ENCODE peak calls at places on chromosome 22, in six cellular contexts. Q is T-helper 1 cell; B is stimulated activated naive B cell treated with anti-CD40 and anti-IgM and Interleukin-4, amounts not matched to agents 10 μg/mL and 1 μg/mL and 100 μg/mL, for 72 hours; J is amniotic stem cell; I is omental fat pad; A is neural crest cell. L is an unnamed sample.

GRCh38 chr22:47065756-47066615 is 303.5 kb downstream of the TBC1D22A start:
- DNase-seq in Q (no peak), B (no peak), J (no peak), I (no peak), A (no peak), L (no peak)

GRCh38 chr22:23533328-23533762 is 46.7 kb downstream of the IGLL1 start:
- DNase-seq in Q (peak; percentile 7), B (no peak), J (no peak), I (no peak), A (peak; percentile 74), L (no peak)

GRCh38 chr22:16966251-16966650 is 41.8 kb downstream of the GAB4 start:
- DNase-seq in Q (no peak), B (no peak), J (no peak), I (no peak), A (no peak), L (no peak)

GRCh38 chr22:50112151-50113118 is 22.6 kb downstream of the MOV10L1 start:
- DNase-seq in Q (peak; percentile 37), B (no peak), J (peak; percentile 4), I (no peak), A (no peak), L (no peak)

GRCh38 chr22:17917490-17917983 is 106.8 kb downstream of the MICAL3 start:
- DNase-seq in Q (peak; percentile 15), B (no peak), J (no peak), I (no peak), A (no peak), L (no peak)

GRCh38 chr22:28795932-28796856 is 4.2 kb downstream of the XBP1 start:
- DNase-seq in Q (no peak), B (no peak), J (no peak), I (no peak), A (no peak), L (no peak)

GRCh38 chr22:42632096-42632495 is 8.3 kb downstream of the ATP5MGL start:
- DNase-seq in Q (no peak), B (no peak), J (no peak), I (no peak), A (no peak), L (no peak)

GRCh38 chr22:50621948-50622722 is 5.8 kb downstream of the ARSA start:
- DNase-seq in Q (peak; percentile 41), B (no peak), J (no peak), I (no peak), A (no peak), L (no peak)

GRCh38 chr22:43921361-43921760 is 2.2 kb upstream of the PNPLA3 start:
- DNase-seq in Q (no peak), B (no peak), J (peak; percentile 17), I (no peak), A (no peak), L (peak; percentile 59)

GRCh38 chr22:50610581-50610980 is 10.0 kb downstream of the MAPK8IP2 start:
- DNase-seq in Q (no peak), B (no peak), J (no peak), I (no peak), A (no peak), L (no peak)

GRCh38 chr22:32880906-32881596 is 79.5 kb downstream of the TIMP3 start:
- DNase-seq in Q (no peak), B (peak; percentile 6), J (no peak), I (no peak), A (peak; percentile 6), L (no peak)

GRCh38 chr22:37137903-37138665 is 11.6 kb downstream of the IL2RB start:
- DNase-seq in Q (no peak), B (no peak), J (no peak), I (no peak), A (no peak), L (no peak)

GRCh38 chr22:25447689-25448434 is 116.6 kb upstream of the GRK3 start:
- DNase-seq in Q (peak; percentile 90), B (peak; percentile 84), J (peak; percentile 40), I (peak; percentile 76), A (peak; percentile 90), L (peak; percentile 58)

GRCh38 chr22:50530280-50530856 is 556 bp upstream of the TYMP start:
- DNase-seq in Q (peak; percentile 82), B (peak; percentile 78), J (no peak), I (no peak), A (no peak), L (no peak)

GRCh38 chr22:41975299-41976069 is 6.2 kb downstream of the SEPTIN3 start:
- DNase-seq in Q (no peak), B (no peak), J (no peak), I (no peak), A (no peak), L (no peak)

GRCh38 chr22:47157093-47157420 is 394.6 kb downstream of the TBC1D22A start:
- DNase-seq in Q (no peak), B (no peak), J (no peak), I (no peak), A (no peak), L (no peak)

GRCh38 chr22:37086184-37086583 is 23.3 kb downstream of the TMPRSS6 start:
- DNase-seq in Q (no peak), B (no peak), J (no peak), I (no peak), A (no peak), L (no peak)

GRCh38 chr22:27065259-27065658 is 407.9 kb downstream of the MIAT start:
- DNase-seq in Q (no peak), B (no peak), J (no peak), I (no peak), A (no peak), L (no peak)

GRCh38 chr22:38240734-38241252 is 32.0 kb downstream of the TMEM184B start:
- DNase-seq in Q (no peak), B (no peak), J (peak; percentile 87), I (no peak), A (no peak), L (peak; percentile 69)

GRCh38 chr22:37911697-37912096 is 5.6 kb downstream of the MICALL1 start:
- DNase-seq in Q (no peak), B (no peak), J (no peak), I (no peak), A (no peak), L (no peak)

GRCh38 chr22:28034760-28035401 is 115.8 kb upstream of the PITPNB start:
- DNase-seq in Q (no peak), B (no peak), J (peak; percentile 41), I (peak; percentile 64), A (no peak), L (peak; percentile 40)

GRCh38 chr22:33105501-33105911 is 47.3 kb upstream of the SYN3 start:
- DNase-seq in Q (no peak), B (no peak), J (no peak), I (no peak), A (no peak), L (no peak)

GRCh38 chr22:48538291-48538820 is 1289.3 kb downstream of the BRD1 start:
- DNase-seq in Q (no peak), B (no peak), J (no peak), I (no peak), A (no peak), L (no peak)

GRCh38 chr22:31647516-31647915 is 14.5 kb downstream of the PISD start:
- DNase-seq in Q (no peak), B (no peak), J (no peak), I (no peak), A (no peak), L (peak; percentile 88)

GRCh38 chr22:20284471-20285086 is 16.5 kb upstream of the RTN4R start:
- DNase-seq in Q (no peak), B (no peak), J (no peak), I (no peak), A (no peak), L (no peak)

GRCh38 chr22:35617137-35617755 is at the start of gene MB:
- DNase-seq in Q (no peak), B (no peak), J (no peak), I (no peak), A (no peak), L (no peak)

GRCh38 chr22:24376606-24377005 is 50.8 kb upstream of the ADORA2A start:
- DNase-seq in Q (peak; percentile 9), B (no peak), J (no peak), I (no peak), A (no peak), L (no peak)

GRCh38 chr22:37843746-37844089 is 416 bp downstream of the ANKRD54 start:
- DNase-seq in Q (no peak), B (no peak), J (no peak), I (no peak), A (no peak), L (no peak)

GRCh38 chr22:32781695-32782094 is 19.8 kb upstream of the TIMP3 start:
- DNase-seq in Q (no peak), B (no peak), J (no peak), I (no peak), A (no peak), L (no peak)

GRCh38 chr22:42343136-42343484 is 72.7 kb upstream of the TCF20 start:
- DNase-seq in Q (no peak), B (no peak), J (no peak), I (no peak), A (no peak), L (no peak)

GRCh38 chr22:24186352-24186740 is 5.1 kb downstream of the SUSD2 start:
- DNase-seq in Q (no peak), B (no peak), J (no peak), I (no peak), A (no peak), L (no peak)

GRCh38 chr22:50486561-50487289 is at the start of gene MIOX:
- DNase-seq in Q (no peak), B (no peak), J (no peak), I (no peak), A (no peak), L (no peak)

L was measured in GM04504.